ENCODE peak calls at places on chromosomes 5 and 9, in five cellular contexts. U is sigmoid colon, A is A549, I is stomach, G is HCT116. L is an unnamed sample.

GRCh38 chr9:129910628-129911567 is 75.6 kb downstream of the USP20 start:
- DNase-seq in U (no peak), A (peak), I (no peak), G (peak), L (peak)

GRCh38 chr5:119454171-119454570 is 1.9 kb downstream of the HSD17B4 start:
- DNase-seq in U (no peak), A (no peak), I (no peak), G (no peak), L (no peak)

GRCh38 chr5:177453852-177454396 is 7.3 kb downstream of the PRR7 start:
- DNase-seq in U (peak), A (no peak), I (no peak), G (no peak), L (no peak)

GRCh38 chr9:124222918-124223720 is 34.6 kb upstream of the NEK6 start:
- DNase-seq in U (peak), A (no peak), I (peak), G (no peak), L (peak)

GRCh38 chr9:121636411-121636865 is 15.0 kb upstream of the DAB2IP start:
- DNase-seq in U (peak), A (no peak), I (no peak), G (no peak), L (no peak)

GRCh38 chr5:33690736-33691135 is 201.1 kb downstream of the ADAMTS12 start:
- DNase-seq in U (no peak), A (no peak), I (no peak), G (no peak), L (peak)

GRCh38 chr9:35649431-35650340 is 1.0 kb downstream of the SIT1 start:
- DNase-seq in U (no peak), A (no peak), I (no peak), G (no peak), L (no peak)

GRCh38 chr9:135761150-135761844 is 59.3 kb downstream of the KCNT1 start:
- DNase-seq in U (no peak), A (no peak), I (no peak), G (no peak), L (no peak)

GRCh38 chr5:168123853-168124528 is 167.5 kb upstream of the WWC1 start:
- DNase-seq in U (no peak), A (no peak), I (no peak), G (no peak), L (no peak)

GRCh38 chr9:112757300-112757883 is 6.8 kb downstream of the SNX30 start:
- DNase-seq in U (no peak), A (no peak), I (no peak), G (no peak), L (no peak)

GRCh38 chr5:10946050-10946449 is 185.0 kb upstream of the DAP start:
- DNase-seq in U (no peak), A (no peak), I (no peak), G (no peak), L (no peak)

GRCh38 chr9:91162311-91162710 is 199.4 kb downstream of the AUH start:
- DNase-seq in U (no peak), A (no peak), I (no peak), G (no peak), L (no peak)

GRCh38 chr5:59458321-59458720 is 435.2 kb downstream of the PDE4D start:
- DNase-seq in U (no peak), A (no peak), I (no peak), G (no peak), L (no peak)

GRCh38 chr5:138594305-138595058 is 19.3 kb upstream of the HSPA9 start:
- DNase-seq in U (no peak), A (no peak), I (no peak), G (no peak), L (no peak)

GRCh38 chr5:66596791-66597757 is 881 bp downstream of the MAST4 start:
- DNase-seq in U (no peak), A (peak), I (peak), G (no peak), L (no peak)

GRCh38 chr9:86405086-86405491 is 50.9 kb upstream of the TUT7 start:
- DNase-seq in U (no peak), A (no peak), I (peak), G (no peak), L (no peak)

GRCh38 chr9:35106343-35106730 is 3.4 kb upstream of the STOML2 start:
- DNase-seq in U (no peak), A (no peak), I (no peak), G (no peak), L (no peak)

GRCh38 chr9:69193685-69194032 is 19.6 kb downstream of the TJP2 start:
- DNase-seq in U (no peak), A (no peak), I (no peak), G (no peak), L (no peak)

GRCh38 chr9:131704195-131704983 is 35.5 kb downstream of the RAPGEF1 start:
- DNase-seq in U (no peak), A (no peak), I (no peak), G (no peak), L (no peak)

GRCh38 chr5:115169392-115170127 is at the start of gene TRIM36:
- DNase-seq in U (peak), A (peak), I (peak), G (peak), L (peak)

GRCh38 chr9:127608104-127608966 is 3.7 kb upstream of the STXBP1 start:
- DNase-seq in U (peak), A (peak), I (peak), G (peak), L (peak)

GRCh38 chr5:181189363-181189961 is 15.5 kb downstream of the TRIM7 start:
- DNase-seq in U (no peak), A (no peak), I (no peak), G (no peak), L (no peak)

GRCh38 chr5:181192337-181193046 is 12.5 kb downstream of the TRIM7 start:
- DNase-seq in U (no peak), A (no peak), I (no peak), G (no peak), L (no peak)

GRCh38 chr5:181190711-181191525 is 14.1 kb downstream of the TRIM7 start:
- DNase-seq in U (peak), A (no peak), I (peak), G (no peak), L (no peak)

GRCh38 chr5:181189962-181190710 is 14.9 kb downstream of the TRIM7 start:
- DNase-seq in U (peak), A (no peak), I (peak), G (no peak), L (no peak)

GRCh38 chr5:181191526-181192336 is 13.3 kb downstream of the TRIM7 start:
- DNase-seq in U (peak), A (peak), I (peak), G (peak), L (peak)
- TF ChIP-seq POLR2A in U (peak), A (peak), I (no peak), G (no peak), L (peak)

GRCh38 chr5:150700298-150700599 is 613 bp downstream of the RBM22 start:
- DNase-seq in U (no peak), A (no peak), I (no peak), G (peak), L (no peak)

GRCh38 chr5:150703767-150704166 is 2.9 kb upstream of the RBM22 start:
- DNase-seq in U (no peak), A (no peak), I (no peak), G (no peak), L (no peak)

GRCh38 chr5:150700600-150701377 is at the start of gene RBM22:
- DNase-seq in U (peak), A (peak), I (peak), G (peak), L (peak)
- TF ChIP-seq POLR2A in U (peak), A (peak), I (no peak), G (peak), L (peak)

GRCh38 chr9:37593877-37594448 is 1.6 kb upstream of the TOMM5 start:
- DNase-seq in U (no peak), A (no peak), I (no peak), G (no peak), L (no peak)

GRCh38 chr9:37596504-37596903 is 4.1 kb upstream of the TOMM5 start:
- DNase-seq in U (no peak), A (no peak), I (no peak), G (no peak), L (no peak)

GRCh38 chr9:37591775-37592107 is 656 bp downstream of the TOMM5 start:
- DNase-seq in U (no peak), A (no peak), I (no peak), G (no peak), L (no peak)

GRCh38 chr9:37587521-37587920 is 4.9 kb downstream of the TOMM5 start:
- DNase-seq in U (no peak), A (no peak), I (no peak), G (no peak), L (no peak)

GRCh38 chr9:37592108-37592951 is at the start of gene TOMM5:
- DNase-seq in U (peak), A (peak), I (peak), G (peak), L (peak)
- TF ChIP-seq POLR2A in U (peak), A (peak), I (no peak), G (peak), L (peak)

GRCh38 chr5:149345147-149345891 is at the start of gene GRPEL2:
- DNase-seq in U (peak), A (peak), I (peak), G (peak), L (peak)
- TF ChIP-seq POLR2A in U (peak), A (peak), I (no peak), G (peak), L (peak)

GRCh38 chr9:27569406-27569805 is 3.9 kb downstream of the C9orf72 start:
- DNase-seq in U (no peak), A (no peak), I (no peak), G (no peak), L (no peak)

GRCh38 chr9:27572036-27572435 is 1.2 kb downstream of the C9orf72 start:
- DNase-seq in U (no peak), A (no peak), I (no peak), G (no peak), L (no peak)

GRCh38 chr9:27572918-27573698 is at the start of gene C9orf72:
- DNase-seq in U (peak), A (peak), I (peak), G (no peak), L (peak)

GRCh38 chr9:27573699-27574265 is 501 bp upstream of the C9orf72 start:
- DNase-seq in U (peak), A (peak), I (peak), G (peak), L (peak)

DNA sequence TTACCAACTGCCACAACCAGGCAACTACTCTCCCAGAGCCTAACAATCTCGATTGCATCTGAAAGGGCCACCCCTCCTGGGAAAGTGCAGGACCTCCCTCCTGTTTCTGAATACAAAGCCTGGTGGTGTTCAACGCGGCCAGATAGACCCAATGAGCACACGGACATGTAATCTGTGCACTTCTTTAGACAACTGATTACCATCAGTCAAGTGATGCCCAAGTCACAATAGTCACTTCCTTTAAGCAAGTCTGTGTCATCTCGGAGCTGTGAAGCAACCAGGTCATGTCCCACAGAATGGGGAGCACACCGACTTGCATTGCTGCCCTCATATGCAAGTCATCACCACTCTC is 739 bp downstream of the C9orf72 start:
- DNase-seq in U (peak), A (no peak), I (peak), G (no peak), L (no peak)
- TF ChIP-seq POLR2A in U (peak), A (no peak), I (no peak), G (no peak), L (no peak)

GRCh38 chr5:134133995-134134541 is 19.6 kb downstream of the TCF7 start:
- DNase-seq in U (peak), A (no peak), I (peak), G (no peak), L (no peak)

GRCh38 chr5:134132372-134133212 is 18.1 kb downstream of the TCF7 start:
- DNase-seq in U (peak), A (no peak), I (no peak), G (no peak), L (no peak)

GRCh38 chr5:134135091-134135655 is 20.7 kb downstream of the TCF7 start:
- DNase-seq in U (peak), A (no peak), I (no peak), G (no peak), L (no peak)

GRCh38 chr5:134131578-134132350 is 17.3 kb downstream of the TCF7 start:
- DNase-seq in U (no peak), A (no peak), I (no peak), G (no peak), L (no peak)

DNA sequence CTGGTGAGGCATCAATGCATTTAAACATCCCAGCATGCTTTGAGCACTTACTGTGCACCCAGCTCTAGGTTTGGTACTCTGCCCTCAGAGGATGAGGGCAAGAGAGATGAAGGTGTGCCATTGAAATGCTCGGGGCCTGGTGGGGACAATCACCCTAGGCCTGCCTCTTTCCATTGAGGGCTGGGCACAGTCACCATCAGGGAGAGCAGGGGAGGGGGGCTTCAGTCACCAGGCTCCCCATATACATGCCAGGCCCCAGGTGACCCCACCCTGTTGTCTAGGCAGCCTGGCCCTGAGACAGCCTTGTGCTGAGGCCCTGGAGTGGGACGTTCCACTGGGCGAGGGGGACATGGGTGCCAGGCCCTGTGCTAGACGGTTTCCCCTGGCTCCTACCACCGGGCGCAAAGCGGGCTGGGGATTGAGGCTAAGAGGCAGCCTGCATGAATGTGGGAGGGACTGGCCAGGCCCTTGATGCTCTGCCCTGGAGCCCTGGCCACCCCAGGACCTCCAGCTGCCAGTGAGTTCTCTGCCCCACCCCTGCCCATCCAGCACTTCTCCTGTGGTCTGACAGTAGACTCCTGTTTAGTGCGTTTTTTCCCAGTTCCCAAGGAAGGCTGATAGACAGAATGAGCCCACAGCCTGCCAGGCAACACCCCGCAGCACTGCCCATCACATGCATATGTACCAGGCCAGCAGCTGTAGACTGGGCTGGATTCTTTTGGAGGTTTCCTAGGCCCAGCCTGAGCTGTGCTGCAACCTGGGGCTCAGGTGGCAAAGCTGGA is 18.9 kb downstream of the TCF7 start:
- DNase-seq in U (peak), A (no peak), I (no peak), G (no peak), L (no peak)
- TF ChIP-seq POLR2A in U (no peak), A (no peak), I (no peak), G (no peak), L (no peak)

GRCh38 chr5:148465381-148466290 is 81.9 kb downstream of the FBXO38 start:
- DNase-seq in U (no peak), A (no peak), I (no peak), G (no peak), L (no peak)
- TF ChIP-seq POLR2A in U (no peak), A (no peak), I (no peak), G (no peak), L (no peak)

L was measured in H54.